ENCODE peak calls at places on chromosomes 6 and 20, in seven cellular contexts. K is fibroblast of the aortic adventitia; N is anterior cingulate cortex; R is heart right ventricle; M is stimulated activated CD4-positive, alpha-beta T cell treated with anti-CD3 and anti-CD28 coated beads, Interleukin-12 subunit alpha, Interleukin-12 subunit beta, amount 100 ng/mL, for 48 hours; Q is neuronal stem cell; G is nephron progenitor cell. L is an unnamed sample.

GRCh38 chr20:59804347-59804746 is 129.1 kb downstream of the SYCP2 start:
- DNase-seq in K (no peak), N (no peak), R (no peak), M (no peak), Q (no peak), G (no peak), L (no peak)

GRCh38 chr6:170114956-170115855 is 175.7 kb downstream of the DLL1 start:
- DNase-seq in K (no peak), N (no peak), R (peak; percentile 4), M (no peak), Q (no peak), G (no peak), L (no peak)

GRCh38 chr20:40511478-40511877 is 177.6 kb downstream of the MAFB start:
- DNase-seq in K (peak; percentile 83), N (peak; percentile 3), R (no peak), M (no peak), Q (no peak), G (no peak), L (no peak)

GRCh38 chr6:107867302-107867615 is 43.1 kb upstream of the SCML4 start:
- DNase-seq in K (no peak), N (no peak), R (no peak), M (no peak), Q (no peak), G (no peak), L (no peak)

GRCh38 chr6:37517411-37517812 is 17.7 kb upstream of the CCDC167 start:
- DNase-seq in K (no peak), N (no peak), R (no peak), M (peak; percentile 72), Q (no peak), G (no peak), L (no peak)

GRCh38 chr20:11136691-11137090 is 462.9 kb upstream of the JAG1 start:
- DNase-seq in K (no peak), N (no peak), R (no peak), M (no peak), Q (no peak), G (no peak), L (no peak)

GRCh38 chr6:149190228-149190831 is 127.2 kb upstream of the TAB2 start:
- DNase-seq in K (peak; percentile 9), N (no peak), R (no peak), M (peak; percentile 50), Q (no peak), G (no peak), L (peak; percentile 4)

GRCh38 chr20:57027752-57028151 is 238.7 kb downstream of the BMP7 start:
- DNase-seq in K (no peak), N (no peak), R (no peak), M (no peak), Q (no peak), G (no peak), L (no peak)

GRCh38 chr6:41572613-41573012 is 26.4 kb downstream of the FOXP4 start:
- DNase-seq in K (no peak), N (no peak), R (no peak), M (no peak), Q (no peak), G (no peak), L (no peak)

GRCh38 chr6:117907600-117908245 is 659 bp downstream of the SLC35F1 start:
- DNase-seq in K (no peak), N (no peak), R (no peak), M (no peak), Q (peak; percentile 48), G (peak; percentile 68), L (no peak)

GRCh38 chr6:3798211-3798909 is 46.8 kb upstream of the PXDC1 start:
- DNase-seq in K (no peak), N (no peak), R (no peak), M (no peak), Q (no peak), G (no peak), L (no peak)

GRCh38 chr6:134539865-134540323 is 222.0 kb upstream of the SGK1 start:
- DNase-seq in K (no peak), N (peak; percentile 51), R (peak; percentile 51), M (no peak), Q (no peak), G (no peak), L (no peak)

GRCh38 chr6:34065470-34066283 is 80.2 kb downstream of the GRM4 start:
- DNase-seq in K (peak; percentile 11), N (no peak), R (peak; percentile 33), M (no peak), Q (no peak), G (no peak), L (no peak)

GRCh38 chr6:72974276-72974675 is 251.0 kb downstream of the KHDC1L start:
- DNase-seq in K (no peak), N (no peak), R (no peak), M (no peak), Q (no peak), G (no peak), L (no peak)

GRCh38 chr6:29510202-29510601 is 22.4 kb upstream of the MAS1L start:
- DNase-seq in K (no peak), N (no peak), R (no peak), M (no peak), Q (peak; percentile 2), G (no peak), L (no peak)

GRCh38 chr20:37393196-37393862 is 47.4 kb downstream of the SRC start:
- DNase-seq in K (no peak), N (no peak), R (no peak), M (no peak), Q (no peak), G (no peak), L (no peak)

GRCh38 chr6:46476301-46476700 is 14.9 kb downstream of the RCAN2 start:
- DNase-seq in K (peak; percentile 24), N (no peak), R (no peak), M (no peak), Q (no peak), G (no peak), L (no peak)

GRCh38 chr20:29349836-29350235 is 1907.6 kb upstream of the DEFB115 start:
- DNase-seq in K (no peak), N (no peak), R (no peak), M (no peak), Q (no peak), G (no peak), L (no peak)

GRCh38 chr6:159718634-159719033 is 8.7 kb upstream of the WTAP start:
- DNase-seq in K (no peak), N (no peak), R (no peak), M (no peak), Q (no peak), G (no peak), L (no peak)

GRCh38 chr6:100366419-100366818 is 98.3 kb downstream of the SIM1 start:
- DNase-seq in K (peak; percentile 59), N (no peak), R (no peak), M (no peak), Q (no peak), G (no peak), L (no peak)

GRCh38 chr6:43800746-43801488 is 30.9 kb downstream of the VEGFA start:
- DNase-seq in K (no peak), N (no peak), R (no peak), M (no peak), Q (no peak), G (no peak), L (no peak)

GRCh38 chr6:36809156-36809555 is 30.1 kb downstream of the CPNE5 start:
- DNase-seq in K (no peak), N (no peak), R (no peak), M (no peak), Q (no peak), G (no peak), L (no peak)

GRCh38 chr20:16926626-16927025 is 178.5 kb downstream of the OTOR start:
- DNase-seq in K (no peak), N (no peak), R (no peak), M (no peak), Q (no peak), G (no peak), L (no peak)